ENCODE peak calls at places on chromosomes 5 and 9, in nine cellular contexts. M is stimulated activated CD4-positive, alpha-beta T cell treated with anti-CD3 and anti-CD28 coated beads, Interleukin-2, amount 100 ng/mL, for 48 hours; F is WTC11; K is activated naive CD4-positive, alpha-beta T cell; G is thyroid gland; Q is NCI-H2029; Z is mesothelial cell of epicardium; N is AML-193; X is NCI-H2171. T is an unnamed sample.

GRCh38 chr9:124593080-124594058 is 86.2 kb upstream of the NR5A1 start:
- DNase-seq in M (no peak), F (peak; percentile 31), K (no peak), G (no peak), Q (no peak), Z (no peak), N (no peak), X (no peak), T (no peak)

GRCh38 chr5:54254482-54255198 is 55.7 kb downstream of the ARL15 start:
- DNase-seq in M (no peak), F (no peak), K (no peak), G (no peak), Q (peak; percentile 32), Z (no peak), N (peak; percentile 4), X (no peak), T (no peak)

GRCh38 chr5:97544279-97545077 is 361.4 kb upstream of the RIOK2 start:
- DNase-seq in M (no peak), F (no peak), K (no peak), G (no peak), Q (no peak), Z (no peak), N (no peak), X (no peak), T (no peak)

GRCh38 chr5:5481206-5481605 is 58.7 kb downstream of the ICE1 start:
- DNase-seq in M (no peak), F (no peak), K (no peak), G (no peak), Q (no peak), Z (no peak), N (no peak), X (no peak), T (no peak)

GRCh38 chr5:87432460-87432859 is 19.7 kb upstream of the CCNH start:
- DNase-seq in M (no peak), F (no peak), K (no peak), G (no peak), Q (no peak), Z (no peak), N (no peak), X (no peak), T (no peak)

GRCh38 chr9:7974335-7975005 is 174.9 kb upstream of the DMAC1 start:
- DNase-seq in M (no peak), F (no peak), K (no peak), G (no peak), Q (no peak), Z (no peak), N (peak; percentile 77), X (no peak), T (peak; percentile 15)

GRCh38 chr5:83095973-83096539 is 18.7 kb downstream of the XRCC4 start:
- DNase-seq in M (no peak), F (no peak), K (no peak), G (no peak), Q (no peak), Z (no peak), N (no peak), X (no peak), T (no peak)

GRCh38 chr5:1975898-1976765 is 93.4 kb upstream of the IRX4 start:
- DNase-seq in M (no peak), F (no peak), K (no peak), G (no peak), Q (no peak), Z (no peak), N (peak; percentile 30), X (no peak), T (no peak)

GRCh38 chr5:105530716-105531261 is 1968.2 kb upstream of the NUDT12 start:
- DNase-seq in M (no peak), F (no peak), K (no peak), G (no peak), Q (no peak), Z (no peak), N (no peak), X (no peak), T (no peak)

GRCh38 chr5:89707891-89708290 is 701.7 kb downstream of the CETN3 start:
- DNase-seq in M (no peak), F (no peak), K (no peak), G (no peak), Q (no peak), Z (no peak), N (peak; percentile 50), X (no peak), T (no peak)

GRCh38 chr9:131284856-131285255 is 4.7 kb upstream of the PLPP7 start:
- DNase-seq in M (no peak), F (no peak), K (no peak), G (no peak), Q (no peak), Z (no peak), N (no peak), X (no peak), T (no peak)

GRCh38 chr9:93080406-93080805 is 15.6 kb upstream of the CARD19 start:
- DNase-seq in M (no peak), F (peak; percentile 7), K (no peak), G (no peak), Q (no peak), Z (no peak), N (no peak), X (no peak), T (no peak)

GRCh38 chr5:130514984-130515690 is 610.9 kb downstream of the CHSY3 start:
- DNase-seq in M (no peak), F (no peak), K (no peak), G (no peak), Q (no peak), Z (no peak), N (no peak), X (no peak), T (no peak)

T was measured in GM06990.